ENCODE peak calls at places on chromosomes 16 and 17, in five cellular contexts. N is PC-3, Z is hepatocyte, E is neural progenitor cell, D is SK-N-SH. Y is an unnamed sample.

GRCh38 chr16:57258226-57258909 is 13.3 kb downstream of the ARL2BP start:
- DNase-seq in N (no peak), Z (no peak), E (no peak), D (no peak), Y (no peak)

GRCh38 chr17:73604476-73604875 is 39.8 kb downstream of the SDK2 start:
- DNase-seq in N (no peak), Z (no peak), E (no peak), D (no peak), Y (no peak)

GRCh38 chr16:61887903-61888302 is 148.3 kb downstream of the CDH8 start:
- DNase-seq in N (peak), Z (peak), E (no peak), D (no peak), Y (peak)

GRCh38 chr16:51402239-51402638 is 251.2 kb upstream of the SALL1 start:
- DNase-seq in N (no peak), Z (no peak), E (no peak), D (no peak), Y (no peak)

GRCh38 chr17:71792966-71793365 is 327.9 kb upstream of the SOX9 start:
- DNase-seq in N (peak), Z (no peak), E (peak), D (no peak), Y (no peak)

GRCh38 chr16:62041401-62041800 is 5.2 kb upstream of the CDH8 start:
- DNase-seq in N (peak), Z (peak), E (peak), D (peak), Y (peak)

GRCh38 chr16:89556750-89557149 is 3.7 kb upstream of the RPL13 start:
- DNase-seq in N (no peak), Z (no peak), E (no peak), D (no peak), Y (no peak)

GRCh38 chr16:69123894-69124293 is 8.5 kb downstream of the CHTF8 start:
- DNase-seq in N (peak), Z (peak), E (peak), D (peak), Y (peak)

GRCh38 chr16:87350681-87351319 is 32.8 kb downstream of the FBXO31 start:
- DNase-seq in N (no peak), Z (no peak), E (no peak), D (peak), Y (no peak)

GRCh38 chr17:81885869-81886548 is 5.4 kb downstream of the ALYREF start:
- DNase-seq in N (peak), Z (no peak), E (no peak), D (peak), Y (no peak)

GRCh38 chr16:31072540-31073072 is 1.4 kb downstream of the ZNF668 start:
- DNase-seq in N (peak), Z (peak), E (peak), D (peak), Y (peak)

GRCh38 chr17:14919580-14920160 is 345.5 kb downstream of the PMP22 start:
- DNase-seq in N (no peak), Z (no peak), E (peak), D (no peak), Y (no peak)

GRCh38 chr16:7351572-7351971 is 18.9 kb downstream of the RBFOX1 start:
- DNase-seq in N (no peak), Z (no peak), E (no peak), D (no peak), Y (no peak)

GRCh38 chr17:70869402-70870085 is 700.2 kb downstream of the KCNJ2 start:
- DNase-seq in N (no peak), Z (no peak), E (peak), D (no peak), Y (no peak)

GRCh38 chr16:66295191-66295590 is 71.3 kb upstream of the CDH5 start:
- DNase-seq in N (no peak), Z (no peak), E (no peak), D (no peak), Y (no peak)

GRCh38 chr16:21566891-21567414 is 32.4 kb upstream of the METTL9 start:
- DNase-seq in N (no peak), Z (no peak), E (no peak), D (no peak), Y (no peak)

GRCh38 chr16:29308644-29309546 is 97.6 kb downstream of the NPIPB11 start:
- DNase-seq in N (no peak), Z (no peak), E (no peak), D (no peak), Y (no peak)

GRCh38 chr17:33241390-33241789 is 51.7 kb downstream of the ASIC2 start:
- DNase-seq in N (no peak), Z (no peak), E (no peak), D (peak), Y (no peak)

GRCh38 chr16:84396537-84397008 is 28.2 kb downstream of the ATP2C2 start:
- DNase-seq in N (peak), Z (peak), E (peak), D (no peak), Y (no peak)

GRCh38 chr16:54026456-54026855 is 260.1 kb downstream of the IRX3 start:
- DNase-seq in N (no peak), Z (no peak), E (no peak), D (no peak), Y (no peak)

GRCh38 chr17:44200478-44201155 is 933 bp upstream of the ATXN7L3 start:
- DNase-seq in N (no peak), Z (peak), E (no peak), D (no peak), Y (peak)

GRCh38 chr17:44199553-44200477 is at the start of gene ATXN7L3:
- DNase-seq in N (peak), Z (peak), E (peak), D (peak), Y (peak)

GRCh38 chr17:44198721-44199552 is 747 bp downstream of the ATXN7L3 start:
- DNase-seq in N (peak), Z (peak), E (peak), D (peak), Y (peak)

GRCh38 chr17:44197107-44197506 is 2.6 kb downstream of the ATXN7L3 start:
- DNase-seq in N (no peak), Z (no peak), E (no peak), D (no peak), Y (no peak)

DNA sequence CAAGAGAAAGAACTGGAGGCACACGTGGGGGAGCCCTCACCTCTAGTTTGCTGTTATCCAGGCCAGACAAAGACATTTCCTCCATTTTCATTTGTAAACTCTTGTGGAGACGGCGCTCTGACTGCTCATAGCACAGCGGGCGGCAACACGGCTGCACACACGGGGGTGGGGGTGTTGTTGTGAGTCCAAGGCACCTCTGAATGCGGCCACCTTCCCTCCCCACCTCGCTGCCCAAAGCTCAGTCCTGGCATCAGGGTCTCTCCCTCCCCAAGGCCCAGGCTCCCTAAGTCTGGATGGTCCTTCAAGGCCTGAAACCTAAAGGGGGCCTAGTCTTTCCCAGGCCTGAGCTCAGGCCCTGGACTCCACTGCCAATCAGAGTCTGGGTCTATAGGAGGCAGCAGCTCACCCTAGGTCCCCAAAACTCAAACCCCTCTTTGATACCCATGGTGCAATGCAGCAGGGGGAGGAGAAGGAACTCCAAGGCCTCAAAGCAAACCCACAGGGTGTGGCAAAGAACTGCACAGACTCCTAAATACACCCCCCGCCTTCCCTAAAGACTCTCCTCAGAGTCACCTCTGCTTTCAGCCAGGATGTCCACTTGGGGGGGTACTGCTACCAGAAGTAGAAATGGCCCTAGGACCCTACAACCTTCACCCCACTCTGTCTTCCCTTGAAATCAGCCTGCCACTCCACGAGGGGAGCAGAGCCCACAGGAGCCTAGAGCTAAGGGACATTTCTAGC is 1.5 kb downstream of the ATXN7L3 start:
- DNase-seq in N (peak), Z (peak), E (peak), D (no peak), Y (peak)
- TF ChIP-seq EZH2phosphoT487 in N (no peak), Z (no peak), E (no peak), D (no peak), Y (no peak)

DNA sequence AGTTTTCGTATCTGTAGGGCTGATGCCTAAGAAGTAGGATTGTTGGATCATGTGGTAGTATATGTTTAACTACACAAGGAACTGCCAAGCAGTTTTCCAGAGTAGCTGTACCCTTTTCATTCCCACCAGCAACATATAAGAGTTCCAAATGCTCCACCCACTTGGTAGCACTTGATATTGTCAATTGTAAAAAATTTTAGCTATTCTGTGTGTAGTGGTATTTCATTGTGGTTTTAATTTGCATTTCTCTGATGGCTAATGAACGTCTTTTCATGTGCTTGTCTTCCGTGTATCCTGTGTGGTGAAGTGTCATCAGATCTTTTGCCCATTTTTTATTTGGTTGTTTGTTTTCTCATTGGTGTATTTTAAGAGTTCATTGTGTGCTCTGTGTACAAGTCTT is 69.7 kb downstream of the TANC2 start:
- DNase-seq in N (no peak), Z (no peak), E (no peak), D (no peak), Y (no peak)
- TF ChIP-seq EZH2phosphoT487 in N (no peak), Z (no peak), E (no peak), D (no peak), Y (no peak)

GRCh38 chr17:47733047-47733413 is at the start of gene TBX21:
- DNase-seq in N (no peak), Z (peak), E (peak), D (peak), Y (peak)
- TF ChIP-seq EZH2phosphoT487 in N (no peak), Z (peak), E (no peak), D (no peak), Y (no peak)

GRCh38 chr16:23362460-23363317 is 60.6 kb downstream of the SCNN1B start:
- DNase-seq in N (peak), Z (peak), E (no peak), D (no peak), Y (no peak)
- TF ChIP-seq EZH2phosphoT487 in N (no peak), Z (no peak), E (no peak), D (no peak), Y (no peak)

DNA sequence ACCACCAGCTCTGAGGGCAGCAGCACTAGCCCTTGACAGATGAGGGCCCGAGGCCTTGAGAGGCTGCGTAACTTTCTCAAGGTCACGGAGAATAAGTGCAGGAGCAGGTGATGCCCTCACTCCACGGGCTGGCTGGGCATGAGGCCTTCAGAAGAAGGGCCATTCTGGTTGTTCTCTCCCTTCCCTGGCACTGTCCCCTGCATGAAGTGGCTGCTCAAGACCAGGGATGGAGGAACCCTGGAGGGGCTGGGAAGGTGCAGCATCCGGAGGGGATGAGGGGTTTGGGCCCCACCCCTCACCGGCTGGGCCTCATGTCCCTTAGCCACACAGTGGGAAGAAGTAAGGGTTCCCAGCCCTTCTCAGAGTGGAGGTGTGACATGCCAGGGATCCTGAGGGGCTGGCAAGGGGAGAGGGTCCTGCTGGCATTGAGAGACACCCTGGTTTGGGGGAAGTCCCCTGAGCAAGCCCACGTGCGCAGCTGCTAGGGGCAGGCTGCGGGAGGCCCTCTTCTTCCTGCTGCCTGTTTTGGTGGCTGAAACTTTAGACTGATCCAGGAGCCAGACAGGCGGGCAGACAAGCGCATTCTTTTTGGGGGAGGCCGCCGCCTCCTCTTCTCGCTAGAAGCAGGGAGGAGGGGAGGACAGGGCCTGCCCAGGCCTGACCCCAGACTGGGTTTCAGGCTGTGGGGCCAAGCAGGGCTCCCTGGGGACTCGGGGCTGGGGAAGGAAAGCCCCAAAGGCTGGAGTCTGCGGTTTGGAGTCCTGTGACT is 74.0 kb downstream of the N4BP1 start:
- DNase-seq in N (no peak), Z (peak), E (peak), D (no peak), Y (no peak)
- TF ChIP-seq EZH2phosphoT487 in N (no peak), Z (no peak), E (no peak), D (no peak), Y (no peak)

GRCh38 chr17:62653831-62654829 is 26.7 kb downstream of the MRC2 start:
- DNase-seq in N (no peak), Z (peak), E (peak), D (peak), Y (no peak)

GRCh38 chr17:62650587-62650986 is 23.1 kb downstream of the MRC2 start:
- DNase-seq in N (no peak), Z (no peak), E (no peak), D (no peak), Y (no peak)

GRCh38 chr17:62653002-62653830 is 25.7 kb downstream of the MRC2 start:
- DNase-seq in N (peak), Z (peak), E (peak), D (peak), Y (no peak)

GRCh38 chr17:62649570-62649969 is 22.1 kb downstream of the MRC2 start:
- DNase-seq in N (no peak), Z (no peak), E (no peak), D (no peak), Y (no peak)

GRCh38 chr17:62652251-62653001 is 25.0 kb downstream of the MRC2 start:
- DNase-seq in N (peak), Z (peak), E (peak), D (peak), Y (no peak)
- TF ChIP-seq EZH2phosphoT487 in N (no peak), Z (no peak), E (no peak), D (no peak), Y (no peak)

GRCh38 chr16:27795992-27796614 is 246.2 kb downstream of the KATNIP start:
- DNase-seq in N (peak), Z (peak), E (peak), D (no peak), Y (peak)
- TF ChIP-seq EZH2phosphoT487 in N (no peak), Z (no peak), E (no peak), D (no peak), Y (no peak)

GRCh38 chr17:17351901-17352781 is 49.0 kb downstream of the NT5M start:
- DNase-seq in N (peak), Z (peak), E (no peak), D (peak), Y (no peak)

GRCh38 chr17:17351356-17351891 is 48.3 kb downstream of the NT5M start:
- DNase-seq in N (no peak), Z (peak), E (no peak), D (no peak), Y (no peak)

GRCh38 chr17:17348872-17349723 is 45.9 kb downstream of the NT5M start:
- DNase-seq in N (no peak), Z (peak), E (no peak), D (peak), Y (no peak)

GRCh38 chr17:17349724-17350106 is 46.5 kb downstream of the NT5M start:
- DNase-seq in N (no peak), Z (no peak), E (no peak), D (no peak), Y (no peak)

GRCh38 chr17:17350491-17351355 is 47.5 kb downstream of the NT5M start:
- DNase-seq in N (peak), Z (peak), E (peak), D (no peak), Y (no peak)
- TF ChIP-seq EZH2phosphoT487 in N (no peak), Z (no peak), E (no peak), D (no peak), Y (no peak)

Y was measured in OCI-LY7.